ENCODE peak calls at places on chromosomes 16 and 17, in five cellular contexts. One of them, this sample, is unnamed. For H3K27me3, the result is how much of the 10 kb centered on the place peaks cover.

GRCh38 chr17:751269-752001 is 629 bp downstream of the GEMIN4 start:
- DNase-seq in H9: no peak
- DNase-seq in ascending aorta: no peak
- DNase-seq in heart left ventricle: peak
- DNase-seq in keratinocyte: no peak
- DNase-seq in this sample: peak

GRCh38 chr16:77683845-77684526 is 38.3 kb upstream of the NUDT7 start:
- DNase-seq in H9: no peak
- DNase-seq in ascending aorta: no peak
- DNase-seq in heart left ventricle: no peak
- DNase-seq in keratinocyte: no peak
- DNase-seq in this sample: no peak

GRCh38 chr17:83012161-83012800 is 67.1 kb upstream of the METRNL start:
- DNase-seq in ascending aorta: no peak
- DNase-seq in heart left ventricle: no peak
- DNase-seq in keratinocyte: no peak
- DNase-seq in H9: no peak
- DNase-seq in this sample: no peak

GRCh38 chr16:5350118-5350517 is 252.5 kb upstream of the EEF2KMT start:
- DNase-seq in keratinocyte: no peak
- DNase-seq in heart left ventricle: no peak
- DNase-seq in H9: peak
- DNase-seq in ascending aorta: no peak
- DNase-seq in this sample: no peak

GRCh38 chr16:71564377-71564967 is 12.4 kb downstream of the TAT start:
- DNase-seq in H9: no peak
- DNase-seq in heart left ventricle: no peak
- DNase-seq in ascending aorta: no peak
- DNase-seq in keratinocyte: no peak
- DNase-seq in this sample: no peak

GRCh38 chr16:48236286-48236685 is 7.8 kb upstream of the LONP2 start:
- DNase-seq in keratinocyte: no peak
- DNase-seq in ascending aorta: no peak
- DNase-seq in H9: no peak
- DNase-seq in heart left ventricle: no peak
- DNase-seq in this sample: no peak

GRCh38 chr17:81173761-81174160 is 7.7 kb upstream of the AATK start:
- DNase-seq in H9: no peak
- DNase-seq in keratinocyte: no peak
- DNase-seq in heart left ventricle: no peak
- DNase-seq in ascending aorta: no peak
- DNase-seq in this sample: no peak

GRCh38 chr17:75779987-75780889 is 4.4 kb upstream of the UNK start:
- DNase-seq in keratinocyte: no peak
- DNase-seq in H9: no peak
- DNase-seq in heart left ventricle: no peak
- DNase-seq in ascending aorta: no peak
- DNase-seq in this sample: no peak

GRCh38 chr17:64507418-64507766 is 615 bp downstream of the CEP95 start:
- DNase-seq in H9: peak
- DNase-seq in ascending aorta: no peak
- DNase-seq in heart left ventricle: no peak
- DNase-seq in keratinocyte: no peak
- DNase-seq in this sample: no peak

GRCh38 chr17:76597156-76598003 is 11.7 kb upstream of the ST6GALNAC2 start:
- DNase-seq in ascending aorta: no peak
- DNase-seq in heart left ventricle: no peak
- DNase-seq in H9: no peak
- DNase-seq in keratinocyte: peak
- DNase-seq in this sample: peak

GRCh38 chr17:78900816-78901215 is 2.2 kb downstream of the CEP295NL start:
- DNase-seq in heart left ventricle: no peak
- DNase-seq in ascending aorta: no peak
- DNase-seq in H9: no peak
- DNase-seq in keratinocyte: no peak
- DNase-seq in this sample: no peak

GRCh38 chr17:16906670-16907069 is 65.2 kb downstream of the TNFRSF13B start:
- DNase-seq in heart left ventricle: no peak
- DNase-seq in H9: no peak
- DNase-seq in keratinocyte: no peak
- DNase-seq in ascending aorta: no peak
- DNase-seq in this sample: no peak

GRCh38 chr17:63774141-63774981 is at the start of gene DDX42:
- DNase-seq in ascending aorta: peak
- DNase-seq in heart left ventricle: peak
- DNase-seq in H9: peak
- DNase-seq in keratinocyte: no peak
- DNase-seq in this sample: peak

GRCh38 chr16:19717319-19717718 is 708 bp downstream of the KNOP1 start:
- DNase-seq in heart left ventricle: no peak
- DNase-seq in ascending aorta: no peak
- DNase-seq in H9: no peak
- DNase-seq in keratinocyte: no peak
- DNase-seq in this sample: no peak

GRCh38 chr16:55846598-55847346 is 13.9 kb upstream of the CES1 start:
- DNase-seq in H9: no peak
- DNase-seq in heart left ventricle: no peak
- DNase-seq in keratinocyte: no peak
- DNase-seq in ascending aorta: no peak
- DNase-seq in this sample: no peak

GRCh38 chr16:55842369-55843104 is 9.6 kb upstream of the CES1 start:
- DNase-seq in H9: no peak
- DNase-seq in keratinocyte: no peak
- DNase-seq in ascending aorta: no peak
- DNase-seq in heart left ventricle: no peak
- DNase-seq in this sample: no peak

GRCh38 chr16:55843105-55843395 is 10.2 kb upstream of the CES1 start:
- DNase-seq in keratinocyte: no peak
- DNase-seq in heart left ventricle: no peak
- DNase-seq in ascending aorta: no peak
- DNase-seq in H9: no peak
- DNase-seq in this sample: no peak
- TF ChIP-seq CTCF in keratinocyte: no peak
- TF ChIP-seq CTCF in heart left ventricle: no peak
- TF ChIP-seq CTCF in ascending aorta: no peak
- TF ChIP-seq CTCF in H9: no peak
- TF ChIP-seq CTCF in this sample: no peak

GRCh38 chr16:7716924-7717323 is 384.3 kb downstream of the RBFOX1 start:
- DNase-seq in heart left ventricle: no peak
- DNase-seq in ascending aorta: no peak
- DNase-seq in keratinocyte: no peak
- DNase-seq in H9: no peak
- DNase-seq in this sample: no peak

GRCh38 chr16:7722761-7723160 is 390.1 kb downstream of the RBFOX1 start:
- DNase-seq in heart left ventricle: no peak
- DNase-seq in ascending aorta: no peak
- DNase-seq in H9: no peak
- DNase-seq in keratinocyte: no peak
- DNase-seq in this sample: no peak
- H3K27me3 ChIP-seq in heart left ventricle: under half
- H3K27me3 ChIP-seq in ascending aorta: under half
- H3K27me3 ChIP-seq in H9: under half
- H3K27me3 ChIP-seq in keratinocyte: under half
- H3K27me3 ChIP-seq in this sample: under half

GRCh38 chr16:81472391-81472790 is 27.8 kb downstream of the CMIP start:
- DNase-seq in heart left ventricle: no peak
- DNase-seq in ascending aorta: no peak
- DNase-seq in keratinocyte: no peak
- DNase-seq in H9: no peak
- DNase-seq in this sample: no peak
- H3K27ac ChIP-seq in heart left ventricle: no peak
- H3K27ac ChIP-seq in ascending aorta: no peak
- H3K27ac ChIP-seq in keratinocyte: no peak
- H3K27ac ChIP-seq in H9: no peak
- H3K27ac ChIP-seq in this sample: no peak

DNA sequence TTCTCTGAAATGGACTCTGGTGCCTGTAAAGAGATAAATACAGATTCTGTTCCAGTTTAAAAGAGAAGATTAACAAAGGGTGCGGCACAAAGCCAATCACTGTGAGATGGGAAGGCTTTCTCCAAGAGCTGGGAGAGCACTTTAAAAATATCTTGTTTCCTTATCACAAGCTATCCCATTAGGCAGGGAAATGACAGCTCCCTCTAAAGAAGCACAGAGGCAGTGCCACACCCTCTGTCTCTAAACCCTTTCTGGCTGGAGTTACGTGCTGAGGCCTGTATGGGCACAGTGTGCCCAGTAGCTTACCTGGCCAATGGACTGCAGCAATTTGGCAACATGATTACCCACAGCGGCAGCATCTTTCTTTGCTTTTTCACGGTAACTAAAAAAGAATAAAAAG is 9.0 kb upstream of the TERB1 start:
- DNase-seq in keratinocyte: no peak
- DNase-seq in heart left ventricle: no peak
- DNase-seq in H9: no peak
- DNase-seq in ascending aorta: no peak
- DNase-seq in this sample: no peak
- TF ChIP-seq CTCF in keratinocyte: no peak
- TF ChIP-seq CTCF in heart left ventricle: no peak
- TF ChIP-seq CTCF in H9: no peak
- TF ChIP-seq CTCF in ascending aorta: no peak
- TF ChIP-seq CTCF in this sample: no peak

GRCh38 chr17:73613947-73614655 is 30.1 kb downstream of the SDK2 start:
- DNase-seq in keratinocyte: no peak
- DNase-seq in ascending aorta: no peak
- DNase-seq in H9: peak
- DNase-seq in heart left ventricle: no peak
- DNase-seq in this sample: no peak

GRCh38 chr17:73613271-73613941 is 30.8 kb downstream of the SDK2 start:
- DNase-seq in ascending aorta: no peak
- DNase-seq in H9: peak
- DNase-seq in keratinocyte: no peak
- DNase-seq in heart left ventricle: no peak
- DNase-seq in this sample: no peak

GRCh38 chr17:73616873-73617430 is 27.3 kb downstream of the SDK2 start:
- DNase-seq in ascending aorta: no peak
- DNase-seq in H9: no peak
- DNase-seq in heart left ventricle: no peak
- DNase-seq in keratinocyte: no peak
- DNase-seq in this sample: no peak

GRCh38 chr17:73620414-73620813 is 23.8 kb downstream of the SDK2 start:
- DNase-seq in H9: no peak
- DNase-seq in keratinocyte: no peak
- DNase-seq in heart left ventricle: no peak
- DNase-seq in ascending aorta: no peak
- DNase-seq in this sample: no peak

GRCh38 chr17:73616120-73616872 is 27.9 kb downstream of the SDK2 start:
- DNase-seq in ascending aorta: no peak
- DNase-seq in keratinocyte: no peak
- DNase-seq in heart left ventricle: no peak
- DNase-seq in H9: no peak
- DNase-seq in this sample: no peak
- H3K27me3 ChIP-seq in ascending aorta: under half
- H3K27me3 ChIP-seq in keratinocyte: under half
- H3K27me3 ChIP-seq in heart left ventricle: under half
- H3K27me3 ChIP-seq in H9: under half
- H3K27me3 ChIP-seq in this sample: under half

GRCh38 chr17:57849163-57849873 is 526 bp downstream of the MRPS23 start:
- DNase-seq in H9: no peak
- DNase-seq in heart left ventricle: no peak
- DNase-seq in ascending aorta: no peak
- DNase-seq in keratinocyte: no peak
- DNase-seq in this sample: no peak
- H3K27ac ChIP-seq in H9: no peak
- H3K27ac ChIP-seq in heart left ventricle: peak
- H3K27ac ChIP-seq in ascending aorta: peak
- H3K27ac ChIP-seq in keratinocyte: peak
- H3K27ac ChIP-seq in this sample: peak

DNA sequence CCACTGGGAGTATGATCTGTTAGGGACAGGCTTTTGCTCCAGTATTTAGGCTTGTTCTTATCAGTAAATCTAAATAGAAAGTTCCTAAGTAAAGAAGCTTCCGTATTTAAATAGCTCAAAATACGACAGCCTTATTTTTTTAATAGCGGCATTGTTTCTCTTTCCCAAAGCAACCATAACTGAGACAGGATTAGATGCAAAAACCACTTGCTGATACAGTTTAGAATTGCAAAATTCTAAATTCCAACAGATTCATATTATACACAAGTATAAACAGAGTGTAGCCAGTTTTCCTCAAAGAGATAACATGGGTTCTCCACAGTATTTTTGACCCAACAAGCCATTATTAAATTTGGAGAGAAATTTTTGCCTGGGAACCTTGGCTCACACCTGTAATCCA is 276.7 kb downstream of the FTO start:
- DNase-seq in heart left ventricle: no peak
- DNase-seq in ascending aorta: no peak
- DNase-seq in H9: no peak
- DNase-seq in keratinocyte: no peak
- DNase-seq in this sample: no peak
- TF ChIP-seq CTCF in heart left ventricle: no peak
- TF ChIP-seq CTCF in ascending aorta: no peak
- TF ChIP-seq CTCF in H9: no peak
- TF ChIP-seq CTCF in keratinocyte: no peak
- TF ChIP-seq CTCF in this sample: no peak

DNA sequence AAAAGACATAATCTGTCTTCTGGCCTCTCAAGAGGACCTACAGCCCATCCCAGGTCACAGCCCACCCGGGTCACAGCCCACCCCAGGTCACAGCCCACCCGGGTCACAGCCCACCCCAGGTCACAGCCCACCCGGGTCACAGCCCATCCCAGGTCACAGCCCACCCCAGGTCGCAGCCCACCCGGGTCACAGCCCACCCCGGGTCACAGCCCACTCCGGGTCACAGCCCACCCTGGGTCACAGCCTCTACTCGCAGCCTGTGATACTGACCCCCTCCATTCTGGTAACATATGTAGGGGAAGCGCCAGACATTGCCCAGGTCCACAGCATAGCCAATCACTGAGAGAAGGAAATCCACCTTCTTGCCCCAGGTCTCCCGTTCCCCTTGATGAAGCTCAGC is 14.2 kb downstream of the SLC6A4 start:
- DNase-seq in heart left ventricle: no peak
- DNase-seq in ascending aorta: no peak
- DNase-seq in keratinocyte: no peak
- DNase-seq in H9: no peak
- DNase-seq in this sample: no peak
- H3K27me3 ChIP-seq in heart left ventricle: under half
- H3K27me3 ChIP-seq in ascending aorta: under half
- H3K27me3 ChIP-seq in keratinocyte: under half
- H3K27me3 ChIP-seq in H9: under half
- H3K27me3 ChIP-seq in this sample: under half

This sample was measured in upper lobe of right lung.